ENCODE peak calls at places on chromosomes 11 and 22, in six cellular contexts. O, M, Y, U, E and J are unnamed samples.

GRCh38 chr11:35798423-35798822 is 135.8 kb downstream of the TRIM44 start:
- DNase-seq in E (no peak), M (no peak), U (no peak), Y (no peak), O (no peak), J (no peak)

GRCh38 chr11:26599421-26599820 is 27.4 kb upstream of the MUC15 start:
- DNase-seq in Y (no peak), E (no peak), O (no peak), M (no peak), U (peak), J (no peak)

GRCh38 chr11:90798769-90799168 is 575.9 kb upstream of the CHORDC1 start:
- DNase-seq in U (no peak), Y (no peak), O (no peak), M (no peak), E (no peak), J (no peak)

GRCh38 chr22:31620756-31621480 is 41.1 kb downstream of the PISD start:
- DNase-seq in Y (no peak), E (no peak), U (no peak), M (no peak), O (no peak), J (no peak)

GRCh38 chr11:20310596-20311394 is 52.7 kb upstream of the HTATIP2 start:
- DNase-seq in M (no peak), U (no peak), O (no peak), Y (no peak), E (no peak), J (no peak)

GRCh38 chr11:111707039-111707690 is 59.0 kb downstream of the PPP2R1B start:
- DNase-seq in Y (no peak), M (no peak), O (no peak), E (peak), U (peak), J (peak)

GRCh38 chr11:32391965-32392553 is 43.3 kb downstream of the WT1 start:
- DNase-seq in E (peak), U (peak), Y (no peak), O (no peak), M (no peak), J (peak)

GRCh38 chr11:58647141-58647699 is 24.8 kb downstream of the CNTF start:
- DNase-seq in U (no peak), O (no peak), M (no peak), Y (no peak), E (no peak), J (no peak)

GRCh38 chr22:27514612-27515011 is 286.9 kb downstream of the MN1 start:
- DNase-seq in E (no peak), M (no peak), U (no peak), Y (no peak), O (no peak), J (no peak)

GRCh38 chr11:64852804-64853520 is 8.5 kb upstream of the CDC42BPG start:
- DNase-seq in U (no peak), E (no peak), O (no peak), M (no peak), Y (no peak), J (no peak)

GRCh38 chr22:50505776-50506610 is 1.5 kb downstream of the LMF2 start:
- DNase-seq in Y (no peak), O (no peak), U (no peak), M (no peak), E (no peak), J (no peak)

GRCh38 chr11:95791385-95792033 is 1.2 kb downstream of the CEP57 start:
- DNase-seq in Y (no peak), O (no peak), U (no peak), M (no peak), E (no peak), J (no peak)

GRCh38 chr11:118437736-118438125 is 1.4 kb downstream of the KMT2A start:
- DNase-seq in E (no peak), M (peak), U (no peak), Y (no peak), O (peak), J (no peak)

GRCh38 chr22:40939202-40939601 is 12.0 kb upstream of the RBX1 start:
- DNase-seq in O (no peak), E (no peak), U (no peak), M (no peak), Y (no peak), J (no peak)

GRCh38 chr11:111512296-111513239 is at the start of gene BTG4:
- DNase-seq in U (no peak), E (no peak), O (no peak), M (peak), Y (no peak), J (no peak)

GRCh38 chr22:31935961-31936635 is 8.2 kb upstream of the YWHAH start:
- DNase-seq in Y (no peak), E (no peak), O (no peak), U (no peak), M (no peak), J (no peak)

GRCh38 chr11:44658451-44658850 is 68.3 kb upstream of the TSPAN18 start:
- DNase-seq in Y (no peak), M (no peak), E (no peak), U (peak), O (no peak), J (peak)
- TF ChIP-seq CTCF in Y (no peak), M (peak), E (peak), U (peak), O (no peak), J (peak)

DNA sequence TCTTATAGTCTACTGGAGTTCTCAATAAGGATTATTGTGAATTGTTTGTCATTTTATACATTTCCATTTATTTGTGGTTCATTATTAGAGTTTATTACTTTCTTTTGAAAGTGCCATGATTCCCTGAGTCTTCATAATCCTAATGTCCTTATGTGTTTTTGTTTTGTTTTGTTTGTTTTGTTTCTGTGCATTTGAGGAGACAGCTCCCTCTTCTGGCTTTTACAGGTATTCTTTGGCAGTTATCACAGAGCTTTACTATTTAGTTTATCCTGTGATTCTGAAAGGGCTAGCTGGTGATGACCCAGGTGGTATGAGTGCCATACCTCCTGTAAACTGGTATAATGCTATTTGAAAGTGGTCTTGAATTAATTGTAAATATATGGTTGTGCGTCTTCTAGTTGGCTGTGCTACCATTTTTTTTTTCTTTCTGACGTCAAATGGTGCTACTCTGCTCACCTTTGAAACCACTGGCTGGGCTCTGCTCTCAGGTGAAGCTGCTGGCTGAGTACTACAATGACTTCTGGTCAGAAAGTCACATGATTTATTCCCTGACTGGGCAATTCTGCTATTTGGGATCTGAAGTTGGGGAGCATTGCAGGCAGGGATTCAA is 751.2 kb downstream of the JRKL start:
- DNase-seq in E (no peak), U (no peak), M (no peak), Y (no peak), O (no peak), J (peak)
- TF ChIP-seq CTCF in E (no peak), U (peak), M (peak), Y (no peak), O (no peak), J (peak)

GRCh38 chr11:73335204-73335923 is 27.3 kb downstream of the ARHGEF17 start:
- DNase-seq in U (peak), O (peak), E (no peak), Y (peak), M (peak), J (peak)
- TF ChIP-seq CTCF in U (peak), O (peak), E (peak), Y (peak), M (peak), J (peak)

GRCh38 chr11:45446426-45446825 is 160.3 kb upstream of the SYT13 start:
- DNase-seq in U (no peak), Y (no peak), M (no peak), E (no peak), O (no peak), J (no peak)

GRCh38 chr11:45444796-45445195 is 158.7 kb upstream of the SYT13 start:
- DNase-seq in M (no peak), Y (no peak), E (no peak), U (no peak), O (no peak), J (no peak)

GRCh38 chr11:45451766-45452440 is 165.8 kb upstream of the SYT13 start:
- DNase-seq in U (peak), M (no peak), Y (no peak), E (no peak), O (no peak), J (no peak)

GRCh38 chr11:45450189-45450588 is 164.0 kb upstream of the SYT13 start:
- DNase-seq in O (no peak), M (no peak), E (no peak), U (peak), Y (no peak), J (peak)

DNA sequence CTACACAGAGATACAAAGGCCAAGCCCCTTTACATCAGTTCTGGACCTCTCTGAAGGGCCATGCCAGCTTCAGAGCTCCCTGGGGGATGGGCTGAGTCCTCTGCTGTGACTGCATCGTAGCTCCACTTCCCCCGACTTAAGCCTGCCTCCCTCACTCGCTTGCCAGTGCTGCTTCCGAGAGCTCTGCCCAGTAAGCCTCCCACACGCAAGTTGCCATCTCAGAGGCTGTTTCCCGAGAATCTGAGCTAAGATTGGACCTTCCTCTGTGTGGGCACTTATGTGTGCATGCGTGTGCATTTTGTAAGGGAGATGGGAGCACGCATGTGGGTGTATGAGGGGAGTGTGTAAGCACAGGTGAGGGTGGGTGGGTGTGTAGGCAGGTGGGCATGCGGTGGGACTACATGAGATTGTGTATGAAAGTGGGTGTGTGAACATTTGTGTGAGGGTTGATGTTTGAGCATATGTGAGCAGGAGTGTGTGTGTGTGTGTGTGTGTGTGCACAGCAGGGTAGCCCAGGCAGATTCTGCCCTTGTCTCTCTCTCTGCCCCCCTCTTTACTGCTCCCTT is 163.0 kb upstream of the SYT13 start:
- DNase-seq in E (no peak), M (no peak), U (no peak), O (no peak), Y (no peak), J (no peak)
- TF ChIP-seq CTCF in E (no peak), M (no peak), U (no peak), O (no peak), Y (no peak), J (no peak)

GRCh38 chr22:46538816-46539163 is 1.4 kb upstream of the CELSR1 start:
- DNase-seq in O (no peak), E (no peak), M (no peak), U (peak), Y (no peak), J (peak)
- TF ChIP-seq CTCF in O (no peak), E (no peak), M (peak), U (no peak), Y (no peak), J (no peak)

GRCh38 chr11:17887779-17888178 is 125.1 kb downstream of the SERGEF start:
- DNase-seq in E (no peak), U (peak), M (no peak), Y (no peak), O (no peak), J (no peak)

GRCh38 chr11:17894929-17895658 is 117.8 kb downstream of the SERGEF start:
- DNase-seq in O (no peak), Y (no peak), U (no peak), E (no peak), M (no peak), J (no peak)

GRCh38 chr11:17892409-17892808 is 120.4 kb downstream of the SERGEF start:
- DNase-seq in O (no peak), E (no peak), Y (no peak), U (no peak), M (no peak), J (no peak)

GRCh38 chr11:17890333-17890732 is 122.5 kb downstream of the SERGEF start:
- DNase-seq in M (no peak), O (no peak), E (no peak), U (no peak), Y (no peak), J (no peak)
- TF ChIP-seq CTCF in M (no peak), O (no peak), E (peak), U (no peak), Y (no peak), J (no peak)

GRCh38 chr11:101456812-101457211 is 127.0 kb downstream of the TRPC6 start:
- DNase-seq in O (no peak), U (no peak), M (no peak), Y (no peak), E (no peak), J (no peak)
- TF ChIP-seq CTCF in O (no peak), U (peak), M (peak), Y (no peak), E (peak), J (peak)